ENCODE peak calls at places on chromosomes 7 and 10, in four cellular contexts. N is OCI-LY7; P is PC-3; H is CD8-positive, alpha-beta T cell. I is an unnamed sample.

GRCh38 chr10:52951819-52952218 is 179.2 kb upstream of the MBL2 start:
- DNase-seq in H (no peak), N (peak), P (peak), I (peak)

GRCh38 chr7:55969391-55969790 is 5.0 kb downstream of the NIPSNAP2 start:
- DNase-seq in H (no peak), P (no peak), N (no peak), I (no peak)

GRCh38 chr10:124717911-124718734 is 26.1 kb downstream of the FAM53B start:
- DNase-seq in H (peak), N (no peak), P (no peak), I (no peak)

GRCh38 chr7:23645822-23646221 is 34.2 kb upstream of the FAM221A start:
- DNase-seq in P (no peak), N (no peak), H (no peak), I (no peak)

GRCh38 chr10:124522903-124523260 is 61.3 kb downstream of the LHPP start:
- DNase-seq in N (no peak), H (no peak), P (peak), I (no peak)

GRCh38 chr10:78524941-78525340 is 491.3 kb downstream of the RPS24 start:
- DNase-seq in P (no peak), N (no peak), H (no peak), I (no peak)

GRCh38 chr7:124106575-124106974 is 73.7 kb upstream of the TMEM229A start:
- DNase-seq in N (no peak), P (no peak), H (no peak), I (no peak)

GRCh38 chr7:108178393-108178792 is 48.2 kb upstream of the LAMB4 start:
- DNase-seq in H (no peak), N (no peak), P (no peak), I (no peak)

GRCh38 chr7:28179081-28180030 is 1.2 kb downstream of the JAZF1 start:
- DNase-seq in P (peak), N (peak), H (peak), I (no peak)

GRCh38 chr7:158328376-158329013 is 259.1 kb downstream of the PTPRN2 start:
- DNase-seq in H (no peak), P (no peak), N (no peak), I (no peak)

GRCh38 chr10:93115661-93116383 is 42.1 kb downstream of the CYP26A1 start:
- DNase-seq in P (peak), H (peak), N (peak), I (peak)

GRCh38 chr7:78149787-78150186 is 351.2 kb downstream of the PHTF2 start:
- DNase-seq in N (no peak), H (no peak), P (no peak), I (peak)

GRCh38 chr7:105719395-105719794 is 138.1 kb upstream of the EFCAB10 start:
- DNase-seq in N (no peak), P (no peak), H (no peak), I (no peak)

GRCh38 chr7:80392229-80393169 is 119.4 kb downstream of the GNAT3 start:
- DNase-seq in P (peak), N (no peak), H (no peak), I (peak)

GRCh38 chr7:471866-472639 is 47.6 kb downstream of the PDGFA start:
- DNase-seq in N (no peak), H (no peak), P (peak), I (peak)

GRCh38 chr10:18238875-18239485 is 98.8 kb downstream of the CACNB2 start:
- DNase-seq in N (peak), H (no peak), P (peak), I (peak)

GRCh38 chr10:55203319-55203718 is 402.3 kb upstream of the PCDH15 start:
- DNase-seq in P (peak), H (no peak), N (no peak), I (no peak)

GRCh38 chr7:28988818-28989595 is 30.9 kb upstream of the TRIL start:
- DNase-seq in H (no peak), P (peak), N (no peak), I (peak)

GRCh38 chr7:141317033-141317585 is 234.1 kb upstream of the AGK start:
- DNase-seq in H (no peak), P (no peak), N (no peak), I (no peak)

GRCh38 chr7:118250860-118251494 is 26.5 kb downstream of the ANKRD7 start:
- DNase-seq in P (peak), N (no peak), H (no peak), I (peak)

GRCh38 chr7:101127460-101128039 is 646 bp downstream of the SERPINE1 start:
- DNase-seq in H (no peak), N (no peak), P (no peak), I (peak)

GRCh38 chr10:66823301-66823700 is 102.5 kb upstream of the LRRTM3 start:
- DNase-seq in N (no peak), H (no peak), P (no peak), I (no peak)

GRCh38 chr10:71531485-71532446 is 135.0 kb downstream of the CDH23 start:
- DNase-seq in P (no peak), H (no peak), N (peak), I (no peak)

GRCh38 chr10:80684217-80684616 is 146.5 kb downstream of the SH2D4B start:
- DNase-seq in P (peak), H (no peak), N (peak), I (peak)

GRCh38 chr10:42988517-42989395 is 88.1 kb upstream of the RET start:
- DNase-seq in N (no peak), H (no peak), P (no peak), I (no peak)

GRCh38 chr7:107697246-107698044 is 36.8 kb downstream of the SLC26A4 start:
- DNase-seq in H (no peak), N (no peak), P (no peak), I (no peak)

GRCh38 chr10:37682617-37683016 is 174.8 kb downstream of the ZNF248 start:
- DNase-seq in P (no peak), N (no peak), H (no peak), I (no peak)

GRCh38 chr7:26078437-26079362 is 73.3 kb upstream of the NFE2L3 start:
- DNase-seq in N (peak), H (peak), P (peak), I (no peak)

GRCh38 chr10:13684252-13684791 is 97.6 kb downstream of the PRPF18 start:
- DNase-seq in P (no peak), N (no peak), H (no peak), I (peak)

GRCh38 chr7:767580-767940 is 40.5 kb upstream of the PRKAR1B start:
- DNase-seq in P (no peak), H (no peak), N (no peak), I (peak)

GRCh38 chr10:124647421-124648130 is 96.6 kb downstream of the FAM53B start:
- DNase-seq in H (peak), P (peak), N (peak), I (peak)

GRCh38 chr7:137873524-137873923 is 26.8 kb upstream of the DGKI start:
- DNase-seq in P (no peak), H (no peak), N (no peak), I (peak)

GRCh38 chr7:90692396-90692795 is 96.3 kb downstream of the CDK14 start:
- DNase-seq in N (no peak), H (no peak), P (no peak), I (no peak)

GRCh38 chr10:78149193-78149592 is 115.5 kb downstream of the RPS24 start:
- DNase-seq in H (no peak), N (no peak), P (no peak), I (peak)

GRCh38 chr7:42932861-42933591 is 850 bp downstream of the MRPL32 start:
- DNase-seq in H (no peak), P (peak), N (peak), I (peak)

GRCh38 chr10:11011966-11012365 is 5.7 kb upstream of the CELF2 start:
- DNase-seq in H (no peak), N (no peak), P (no peak), I (no peak)

GRCh38 chr10:11012880-11013279 is 4.8 kb upstream of the CELF2 start:
- DNase-seq in P (no peak), H (no peak), N (no peak), I (no peak)

GRCh38 chr10:11011436-11011835 is 6.2 kb upstream of the CELF2 start:
- DNase-seq in P (no peak), H (no peak), N (no peak), I (no peak)

GRCh38 chr10:11010582-11010981 is 7.1 kb upstream of the CELF2 start:
- DNase-seq in H (no peak), N (no peak), P (no peak), I (no peak)

GRCh38 chr10:11012476-11012875 is 5.2 kb upstream of the CELF2 start:
- DNase-seq in N (no peak), H (no peak), P (no peak), I (no peak)
- H3K4me3 ChIP-seq in N (no peak), H (no peak), P (no peak), I (no peak)

GRCh38 chr10:100661546-100661945 is 83.8 kb upstream of the PAX2 start:
- DNase-seq in N (no peak), H (no peak), P (no peak), I (no peak)
- TF ChIP-seq CTCF in N (no peak), H (no peak), P (no peak), I (no peak)

GRCh38 chr10:110868981-110869380 is 2.7 kb upstream of the PDCD4 start:
- DNase-seq in N (peak), P (no peak), H (peak), I (no peak)

GRCh38 chr10:110865184-110865803 is 6.4 kb upstream of the PDCD4 start:
- DNase-seq in N (no peak), H (no peak), P (peak), I (peak)

GRCh38 chr10:110870823-110871235 is 899 bp upstream of the PDCD4 start:
- DNase-seq in N (no peak), P (no peak), H (no peak), I (peak)

GRCh38 chr10:110865804-110866482 is 5.8 kb upstream of the PDCD4 start:
- DNase-seq in N (peak), H (no peak), P (no peak), I (peak)

GRCh38 chr10:110867807-110868465 is 3.8 kb upstream of the PDCD4 start:
- DNase-seq in P (no peak), N (no peak), H (no peak), I (no peak)
- H3K4me3 ChIP-seq in P (no peak), N (peak), H (no peak), I (no peak)

GRCh38 chr10:34731213-34731612 is 83.9 kb downstream of the PARD3 start:
- DNase-seq in H (no peak), P (peak), N (no peak), I (no peak)

GRCh38 chr10:34730726-34731125 is 84.4 kb downstream of the PARD3 start:
- DNase-seq in H (no peak), N (no peak), P (no peak), I (no peak)

GRCh38 chr10:34731885-34732701 is 83.0 kb downstream of the PARD3 start:
- DNase-seq in N (no peak), H (no peak), P (peak), I (peak)

GRCh38 chr10:34734918-34735317 is 80.2 kb downstream of the PARD3 start:
- DNase-seq in H (no peak), P (no peak), N (no peak), I (no peak)

DNA sequence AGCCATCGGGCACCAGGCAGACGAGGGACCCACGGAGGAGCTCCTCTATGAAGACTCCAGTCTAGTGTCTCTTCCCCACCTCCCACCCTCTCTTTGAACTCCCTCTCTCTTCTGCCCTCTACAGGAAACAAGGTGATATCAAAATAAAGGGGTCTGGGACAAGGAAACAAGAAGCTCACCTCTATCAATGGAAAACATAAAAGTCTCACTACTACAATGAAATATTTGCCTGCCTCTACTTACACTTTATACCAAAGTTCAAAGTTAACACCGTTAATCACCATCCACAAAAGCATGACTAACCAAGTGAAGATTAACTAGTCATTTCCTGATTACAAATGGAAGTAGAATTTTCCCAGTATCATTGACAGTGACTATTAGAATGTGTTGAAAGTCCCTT is 82.2 kb downstream of the PARD3 start:
- DNase-seq in N (peak), P (peak), H (no peak), I (peak)
- TF ChIP-seq CTCF in N (peak), P (peak), H (no peak), I (peak)

GRCh38 chr7:20795361-20795760 is 8.7 kb upstream of the SP8 start:
- DNase-seq in P (no peak), N (no peak), H (no peak), I (no peak)
- H3K4me3 ChIP-seq in P (no peak), N (no peak), H (no peak), I (no peak)

DNA sequence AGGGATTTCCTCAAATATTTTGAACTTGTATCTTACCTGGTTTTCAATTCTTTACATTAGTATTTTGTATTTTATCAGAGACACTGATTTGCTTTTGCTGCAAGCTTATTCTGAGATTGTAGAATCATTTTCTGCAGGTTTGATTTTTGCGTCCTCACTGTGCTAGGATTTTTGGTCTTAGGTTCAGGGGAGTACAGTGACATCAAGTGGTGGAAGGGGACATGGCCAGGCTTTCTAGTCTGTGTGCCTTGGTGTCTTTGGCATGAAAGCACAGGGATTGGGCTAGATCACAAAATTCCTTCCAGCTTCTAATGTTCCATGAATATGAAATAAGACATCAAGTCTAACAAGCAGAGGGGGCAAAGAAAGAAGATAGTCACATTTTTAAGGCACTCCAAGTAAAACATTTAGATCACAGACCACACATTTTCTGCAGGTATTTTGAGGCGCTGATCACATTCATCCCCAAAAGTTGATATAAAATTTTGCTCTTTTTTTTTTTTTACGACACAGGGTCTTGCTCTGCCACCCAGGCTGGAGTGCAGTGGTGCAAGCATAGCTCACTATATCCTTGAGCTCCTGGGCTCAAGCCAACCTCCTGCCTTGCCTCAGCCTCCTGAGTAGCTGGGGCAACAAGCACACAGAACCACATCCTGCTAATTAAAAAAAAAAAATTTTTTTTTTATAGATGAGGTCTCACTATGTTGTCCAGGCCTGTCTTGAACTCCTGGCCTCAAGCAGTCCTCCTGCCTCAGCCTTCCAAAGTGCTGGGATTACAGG is 124.4 kb downstream of the PON1 start:
- DNase-seq in H (no peak), N (peak), P (peak), I (peak)
- TF ChIP-seq CTCF in H (no peak), N (peak), P (peak), I (peak)

GRCh38 chr10:44807451-44807850 is 103.7 kb upstream of the TMEM72 start:
- DNase-seq in H (no peak), P (no peak), N (no peak), I (peak)
- H3K4me3 ChIP-seq in H (no peak), P (no peak), N (no peak), I (no peak)

GRCh38 chr7:2981103-2981480 is 62.6 kb downstream of the CARD11 start:
- DNase-seq in P (no peak), H (no peak), N (no peak), I (no peak)

GRCh38 chr7:2979951-2980350 is 63.7 kb downstream of the CARD11 start:
- DNase-seq in N (no peak), P (no peak), H (no peak), I (no peak)

GRCh38 chr7:2980406-2981102 is 63.1 kb downstream of the CARD11 start:
- DNase-seq in N (peak), P (no peak), H (no peak), I (no peak)

GRCh38 chr7:2982831-2983230 is 60.8 kb downstream of the CARD11 start:
- DNase-seq in N (peak), P (no peak), H (peak), I (no peak)

DNA sequence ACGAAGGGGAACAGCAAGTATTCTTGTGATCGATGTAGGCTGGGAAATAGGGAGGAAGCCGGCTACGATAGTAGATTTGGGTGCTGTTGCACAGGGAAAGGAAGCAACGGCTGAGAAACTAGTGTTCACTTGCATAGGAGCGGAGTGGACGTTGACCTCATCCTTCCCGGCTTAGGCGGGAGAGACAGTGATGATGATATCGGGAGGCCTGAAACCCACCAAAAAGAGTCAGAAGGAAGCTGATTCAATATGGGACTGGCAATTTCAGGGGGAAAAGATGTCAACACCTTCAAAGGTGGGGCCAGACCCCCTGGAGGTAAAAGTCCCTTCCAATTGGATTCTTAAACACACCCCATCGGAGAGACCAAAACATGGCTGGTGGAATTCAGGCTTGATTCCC is 61.3 kb downstream of the CARD11 start:
- DNase-seq in P (no peak), N (no peak), H (no peak), I (no peak)
- TF ChIP-seq CTCF in P (no peak), N (no peak), H (no peak), I (no peak)

GRCh38 chr10:57785068-57785467 is 482.6 kb downstream of the IPMK start:
- DNase-seq in H (no peak), P (peak), N (no peak), I (no peak)

GRCh38 chr10:57785546-57785945 is 482.1 kb downstream of the IPMK start:
- DNase-seq in H (no peak), N (no peak), P (peak), I (no peak)

GRCh38 chr10:57786331-57786730 is 481.4 kb downstream of the IPMK start:
- DNase-seq in N (no peak), H (no peak), P (peak), I (no peak)

GRCh38 chr10:57788117-57788516 is 479.6 kb downstream of the IPMK start:
- DNase-seq in H (no peak), N (no peak), P (no peak), I (no peak)

DNA sequence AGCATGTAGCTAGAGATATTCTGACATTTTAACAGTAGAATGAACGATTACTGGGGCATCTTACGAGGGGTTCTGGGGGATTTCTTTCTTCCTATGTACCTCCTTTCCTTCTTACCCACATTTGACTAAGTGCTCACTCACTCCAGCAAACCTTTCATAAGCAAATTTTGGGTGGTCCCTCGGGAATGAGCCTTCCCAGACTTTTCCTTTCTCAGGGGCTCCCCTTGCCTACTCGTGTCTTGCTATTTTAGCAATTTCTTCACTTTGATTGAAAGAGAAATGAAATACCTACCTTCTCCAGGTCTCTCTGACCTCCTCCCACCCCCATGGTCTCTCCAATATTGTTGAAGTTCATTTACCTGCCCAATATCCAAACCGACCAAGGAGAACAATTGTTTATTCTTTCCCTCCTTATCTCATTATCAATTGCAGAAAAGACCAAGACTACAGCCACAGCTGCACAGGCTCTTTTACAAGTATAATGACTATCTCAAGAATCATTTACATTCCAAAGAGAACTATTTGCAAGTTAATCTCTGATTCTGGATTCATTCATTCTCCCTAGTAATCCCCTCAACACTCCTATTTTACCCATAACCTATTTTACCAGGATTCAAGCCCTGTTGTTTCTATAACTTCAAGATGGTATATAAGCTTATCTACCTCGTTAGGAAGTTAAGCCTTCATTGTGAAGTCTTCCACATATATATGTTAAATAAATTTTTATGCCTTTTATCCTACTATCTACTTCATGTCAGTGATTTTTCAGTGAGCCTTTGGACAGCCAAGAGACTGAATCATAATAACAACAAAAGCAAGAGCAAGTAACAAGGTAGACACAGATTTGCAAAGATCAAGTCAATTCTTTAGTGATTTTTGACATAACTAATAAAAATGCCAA is 480.6 kb downstream of the IPMK start:
- DNase-seq in H (no peak), P (no peak), N (no peak), I (no peak)
- H3K4me3 ChIP-seq in H (no peak), P (no peak), N (no peak), I (no peak)